ENCODE peak calls at places on chromosomes 5 and 9, in five cellular contexts. One of them, this sample, is unnamed.

GRCh38 chr5:179893958-179894895 is 13.5 kb downstream of the TBC1D9B start:
- DNase-seq in BJ: no peak
- DNase-seq in mucosa of descending colon: no peak
- DNase-seq in heart right ventricle: no peak
- DNase-seq in neural progenitor cell: no peak
- DNase-seq in this sample: no peak

GRCh38 chr5:178389031-178389729 is 156.6 kb upstream of the PHYKPL start:
- DNase-seq in BJ: no peak
- DNase-seq in mucosa of descending colon: no peak
- DNase-seq in heart right ventricle: no peak
- DNase-seq in neural progenitor cell: no peak
- DNase-seq in this sample: no peak

GRCh38 chr9:92668746-92669526 is 995 bp downstream of the IPPK start:
- DNase-seq in BJ: no peak
- DNase-seq in mucosa of descending colon: peak; percentile 40
- DNase-seq in heart right ventricle: peak; percentile 52
- DNase-seq in neural progenitor cell: peak; percentile 33
- DNase-seq in this sample: no peak

GRCh38 chr5:79962580-79963222 is 28.4 kb downstream of the MTX3 start:
- DNase-seq in BJ: no peak
- DNase-seq in mucosa of descending colon: no peak
- DNase-seq in heart right ventricle: no peak
- DNase-seq in neural progenitor cell: peak; percentile 88
- DNase-seq in this sample: no peak

GRCh38 chr5:125129151-125129806 is 382.8 kb upstream of the ZNF608 start:
- DNase-seq in BJ: no peak
- DNase-seq in mucosa of descending colon: no peak
- DNase-seq in heart right ventricle: no peak
- DNase-seq in neural progenitor cell: no peak
- DNase-seq in this sample: no peak

GRCh38 chr5:2253063-2253653 is 370.4 kb upstream of the IRX4 start:
- DNase-seq in BJ: no peak
- DNase-seq in mucosa of descending colon: no peak
- DNase-seq in heart right ventricle: no peak
- DNase-seq in neural progenitor cell: no peak
- DNase-seq in this sample: no peak

GRCh38 chr5:138668451-138668850 is 84.8 kb upstream of the CTNNA1 start:
- DNase-seq in BJ: no peak
- DNase-seq in mucosa of descending colon: no peak
- DNase-seq in heart right ventricle: peak; percentile 55
- DNase-seq in neural progenitor cell: no peak
- DNase-seq in this sample: no peak

GRCh38 chr9:34513567-34514214 is 9.1 kb downstream of the ENHO start:
- DNase-seq in BJ: no peak
- DNase-seq in mucosa of descending colon: no peak
- DNase-seq in heart right ventricle: no peak
- DNase-seq in neural progenitor cell: peak; percentile 76
- DNase-seq in this sample: no peak

GRCh38 chr9:72601595-72601994 is 80.2 kb downstream of the TMC1 start:
- DNase-seq in BJ: no peak
- DNase-seq in mucosa of descending colon: no peak
- DNase-seq in heart right ventricle: no peak
- DNase-seq in neural progenitor cell: no peak
- DNase-seq in this sample: no peak

GRCh38 chr9:105690742-105691141 is 3.6 kb upstream of the TMEM38B start:
- DNase-seq in BJ: no peak
- DNase-seq in mucosa of descending colon: no peak
- DNase-seq in heart right ventricle: no peak
- DNase-seq in neural progenitor cell: no peak
- DNase-seq in this sample: no peak

GRCh38 chr5:28766565-28767158 is 1728.3 kb upstream of the CDH9 start:
- DNase-seq in BJ: no peak
- DNase-seq in mucosa of descending colon: no peak
- DNase-seq in heart right ventricle: no peak
- DNase-seq in neural progenitor cell: peak; percentile 51
- DNase-seq in this sample: peak; percentile 1

GRCh38 chr5:159178978-159179377 is 30.4 kb downstream of the RNF145 start:
- DNase-seq in BJ: peak; percentile 85
- DNase-seq in mucosa of descending colon: no peak
- DNase-seq in heart right ventricle: no peak
- DNase-seq in neural progenitor cell: no peak
- DNase-seq in this sample: peak; percentile 93

GRCh38 chr5:113189291-113189690 is 212.7 kb downstream of the DCP2 start:
- DNase-seq in BJ: no peak
- DNase-seq in mucosa of descending colon: no peak
- DNase-seq in heart right ventricle: no peak
- DNase-seq in neural progenitor cell: no peak
- DNase-seq in this sample: no peak

GRCh38 chr5:154214236-154215106 is 23.9 kb downstream of the GALNT10 start:
- DNase-seq in BJ: no peak
- DNase-seq in mucosa of descending colon: no peak
- DNase-seq in heart right ventricle: no peak
- DNase-seq in neural progenitor cell: no peak
- DNase-seq in this sample: peak; percentile 27

GRCh38 chr9:129401623-129402340 is 219.1 kb downstream of the C9orf50 start:
- DNase-seq in BJ: no peak
- DNase-seq in mucosa of descending colon: no peak
- DNase-seq in heart right ventricle: no peak
- DNase-seq in neural progenitor cell: no peak
- DNase-seq in this sample: no peak

GRCh38 chr5:168879929-168880328 is 300.8 kb upstream of the PANK3 start:
- DNase-seq in BJ: no peak
- DNase-seq in mucosa of descending colon: no peak
- DNase-seq in heart right ventricle: no peak
- DNase-seq in neural progenitor cell: no peak
- DNase-seq in this sample: no peak

GRCh38 chr5:61132559-61132958 is 29.7 kb downstream of the SMIM15 start:
- DNase-seq in BJ: peak; percentile 26
- DNase-seq in mucosa of descending colon: no peak
- DNase-seq in heart right ventricle: no peak
- DNase-seq in neural progenitor cell: peak; percentile 9
- DNase-seq in this sample: peak; percentile 55
- TF ChIP-seq CTCF in BJ: peak; percentile 13
- TF ChIP-seq CTCF in mucosa of descending colon: no peak
- TF ChIP-seq CTCF in heart right ventricle: no peak
- TF ChIP-seq CTCF in neural progenitor cell: peak; percentile 26
- TF ChIP-seq CTCF in this sample: no peak

GRCh38 chr9:68619636-68620035 is 79.0 kb upstream of the TMEM252 start:
- DNase-seq in BJ: no peak
- DNase-seq in mucosa of descending colon: no peak
- DNase-seq in heart right ventricle: no peak
- DNase-seq in neural progenitor cell: no peak
- DNase-seq in this sample: no peak

GRCh38 chr9:68614121-68614520 is 73.4 kb upstream of the TMEM252 start:
- DNase-seq in BJ: no peak
- DNase-seq in mucosa of descending colon: no peak
- DNase-seq in heart right ventricle: no peak
- DNase-seq in neural progenitor cell: no peak
- DNase-seq in this sample: no peak

DNA sequence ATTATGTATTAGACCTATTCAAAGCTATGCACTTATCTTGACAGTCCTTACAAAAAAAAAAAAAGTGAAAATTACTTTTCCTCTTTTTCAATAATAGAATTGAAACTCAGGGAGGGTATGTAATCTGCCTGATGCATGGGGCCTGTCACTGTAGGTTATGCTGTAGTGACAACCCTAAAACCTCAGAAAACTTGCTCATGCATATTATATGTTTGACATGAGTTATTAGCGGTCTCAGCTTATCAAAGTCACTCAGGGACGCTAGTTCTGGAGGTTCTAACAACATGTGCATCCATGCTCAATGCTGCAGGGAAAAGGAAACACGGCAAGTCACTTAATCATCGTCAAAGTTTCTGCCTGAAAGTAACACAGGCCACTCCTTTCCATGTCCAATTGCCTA is 78.4 kb upstream of the TMEM252 start:
- DNase-seq in BJ: no peak
- DNase-seq in mucosa of descending colon: no peak
- DNase-seq in heart right ventricle: no peak
- DNase-seq in neural progenitor cell: no peak
- DNase-seq in this sample: no peak
- TF ChIP-seq CTCF in BJ: no peak
- TF ChIP-seq CTCF in mucosa of descending colon: no peak
- TF ChIP-seq CTCF in heart right ventricle: no peak
- TF ChIP-seq CTCF in neural progenitor cell: no peak
- TF ChIP-seq CTCF in this sample: no peak

DNA sequence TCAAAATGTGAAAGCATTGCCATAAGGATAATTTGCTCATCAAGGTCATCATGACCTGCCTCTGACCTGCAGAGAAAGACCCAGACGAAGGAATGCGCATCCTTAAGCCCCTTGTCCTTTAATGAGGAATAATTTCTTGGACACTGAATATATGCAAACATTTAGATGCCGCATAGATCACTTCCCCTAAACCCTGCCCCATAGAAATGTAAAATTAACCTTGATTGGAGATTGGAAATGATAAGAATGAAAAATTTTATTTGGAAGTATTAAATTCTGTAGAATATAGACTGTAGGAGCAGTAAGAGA is 233.1 kb downstream of the ARHGAP26 start:
- DNase-seq in BJ: no peak
- DNase-seq in mucosa of descending colon: no peak
- DNase-seq in heart right ventricle: no peak
- DNase-seq in neural progenitor cell: no peak
- DNase-seq in this sample: no peak
- TF ChIP-seq CTCF in BJ: no peak
- TF ChIP-seq CTCF in mucosa of descending colon: no peak
- TF ChIP-seq CTCF in heart right ventricle: no peak
- TF ChIP-seq CTCF in neural progenitor cell: no peak
- TF ChIP-seq CTCF in this sample: no peak

GRCh38 chr9:111928342-111928720 is 31.7 kb downstream of the UGCG start:
- DNase-seq in BJ: no peak
- DNase-seq in mucosa of descending colon: no peak
- DNase-seq in heart right ventricle: no peak
- DNase-seq in neural progenitor cell: no peak
- DNase-seq in this sample: no peak
- TF ChIP-seq CTCF in BJ: no peak
- TF ChIP-seq CTCF in mucosa of descending colon: no peak
- TF ChIP-seq CTCF in heart right ventricle: no peak
- TF ChIP-seq CTCF in neural progenitor cell: no peak
- TF ChIP-seq CTCF in this sample: no peak

DNA sequence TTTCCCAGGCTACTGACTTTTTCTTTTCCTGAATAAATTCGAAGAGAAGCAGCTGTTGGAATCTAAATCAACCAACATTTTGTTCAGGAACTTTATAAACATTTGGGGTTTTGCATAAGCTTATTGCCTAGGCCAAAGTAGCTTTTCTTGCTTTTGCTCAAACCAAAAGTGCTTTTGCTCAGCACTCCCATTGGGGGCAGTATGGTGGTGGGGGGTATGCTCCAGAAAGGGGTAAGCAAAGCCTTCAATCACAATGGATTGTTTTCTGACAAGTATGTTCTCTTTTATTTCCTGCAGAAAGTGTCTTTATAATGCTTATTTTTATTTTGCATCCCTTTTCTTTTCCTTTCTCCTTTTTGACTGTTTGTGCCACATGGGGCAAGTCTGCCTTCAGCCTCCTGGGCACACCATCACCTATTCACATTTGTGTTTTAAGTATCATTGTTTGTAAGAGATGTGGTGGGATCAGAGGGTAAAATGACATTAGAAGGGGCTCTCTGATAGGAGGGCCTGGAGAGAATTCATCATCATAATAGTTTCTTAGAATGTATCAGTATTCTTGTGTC is 86.0 kb downstream of the PRDM6 start:
- DNase-seq in BJ: no peak
- DNase-seq in mucosa of descending colon: no peak
- DNase-seq in heart right ventricle: no peak
- DNase-seq in neural progenitor cell: peak; percentile 18
- DNase-seq in this sample: no peak
- TF ChIP-seq CTCF in BJ: no peak
- TF ChIP-seq CTCF in mucosa of descending colon: no peak
- TF ChIP-seq CTCF in heart right ventricle: no peak
- TF ChIP-seq CTCF in neural progenitor cell: peak; percentile 40
- TF ChIP-seq CTCF in this sample: no peak

DNA sequence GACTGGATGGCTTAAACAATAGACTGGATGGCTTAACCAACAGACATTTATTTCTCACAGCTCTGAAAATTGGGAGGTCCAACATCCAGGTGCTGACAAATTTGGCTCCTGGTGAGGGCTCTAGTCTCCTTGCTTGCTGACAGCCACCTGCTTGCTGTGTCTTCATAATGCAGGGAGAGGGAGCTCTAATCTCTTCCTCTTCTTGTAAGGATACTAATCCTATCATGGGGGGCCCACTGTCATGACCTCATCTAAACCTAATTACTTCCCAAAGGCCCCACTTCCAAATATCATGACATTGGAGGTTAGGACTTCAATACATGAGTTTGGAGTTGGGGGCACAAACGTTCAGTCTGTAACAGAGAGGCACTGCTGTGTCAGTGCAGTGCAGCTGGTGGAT is 26.4 kb downstream of the FOXD1 start:
- DNase-seq in BJ: no peak
- DNase-seq in mucosa of descending colon: no peak
- DNase-seq in heart right ventricle: no peak
- DNase-seq in neural progenitor cell: no peak
- DNase-seq in this sample: no peak
- TF ChIP-seq CTCF in BJ: no peak
- TF ChIP-seq CTCF in mucosa of descending colon: no peak
- TF ChIP-seq CTCF in heart right ventricle: no peak
- TF ChIP-seq CTCF in neural progenitor cell: peak; percentile 19
- TF ChIP-seq CTCF in this sample: no peak

GRCh38 chr5:148586796-148587195 is 67.5 kb downstream of the HTR4 start:
- DNase-seq in BJ: no peak
- DNase-seq in mucosa of descending colon: no peak
- DNase-seq in heart right ventricle: no peak
- DNase-seq in neural progenitor cell: peak; percentile 59
- DNase-seq in this sample: no peak

GRCh38 chr5:148584103-148584502 is 70.2 kb downstream of the HTR4 start:
- DNase-seq in BJ: no peak
- DNase-seq in mucosa of descending colon: no peak
- DNase-seq in heart right ventricle: no peak
- DNase-seq in neural progenitor cell: no peak
- DNase-seq in this sample: no peak

GRCh38 chr5:148583421-148583965 is 70.8 kb downstream of the HTR4 start:
- DNase-seq in BJ: no peak
- DNase-seq in mucosa of descending colon: no peak
- DNase-seq in heart right ventricle: no peak
- DNase-seq in neural progenitor cell: no peak
- DNase-seq in this sample: no peak

GRCh38 chr5:148585988-148586387 is 68.3 kb downstream of the HTR4 start:
- DNase-seq in BJ: no peak
- DNase-seq in mucosa of descending colon: no peak
- DNase-seq in heart right ventricle: no peak
- DNase-seq in neural progenitor cell: peak; percentile 26
- DNase-seq in this sample: no peak
- TF ChIP-seq CTCF in BJ: no peak
- TF ChIP-seq CTCF in mucosa of descending colon: no peak
- TF ChIP-seq CTCF in heart right ventricle: no peak
- TF ChIP-seq CTCF in neural progenitor cell: peak; percentile 19
- TF ChIP-seq CTCF in this sample: no peak

GRCh38 chr5:103293099-103293498 is 34.5 kb downstream of the MACIR start:
- DNase-seq in BJ: no peak
- DNase-seq in mucosa of descending colon: no peak
- DNase-seq in heart right ventricle: no peak
- DNase-seq in neural progenitor cell: no peak
- DNase-seq in this sample: no peak
- TF ChIP-seq CTCF in BJ: no peak
- TF ChIP-seq CTCF in mucosa of descending colon: no peak
- TF ChIP-seq CTCF in heart right ventricle: no peak
- TF ChIP-seq CTCF in neural progenitor cell: no peak
- TF ChIP-seq CTCF in this sample: no peak